ENCODE peak calls at places on chromosome 20, in nine cellular contexts. R is Panc1, A is cardiac muscle cell, S is GM06990, U is tibial artery, X is AG09319, N is HFF-Myc, K is DND-41, H is A549. W is an unnamed sample.
A peak's percentile ranks its signal among the peaks of the same experiment; 100 is the strongest.

GRCh38 chr20:50930139-50931047 is 844 bp downstream of the ADNP start:
- DNase-seq in X (no peak), K (peak; percentile 39), U (peak; percentile 69), A (peak; percentile 49), R (no peak), N (no peak), H (no peak), S (peak; percentile 47), W (no peak)

GRCh38 chr20:33262658-33263065 is 20.4 kb upstream of the BPIFB1 start:
- DNase-seq in U (peak; percentile 25), X (peak; percentile 7), H (no peak), A (peak; percentile 81), N (peak; percentile 22), S (no peak), R (peak; percentile 18), K (peak; percentile 11), W (no peak)

GRCh38 chr20:48706710-48707339 is 121.0 kb downstream of the PREX1 start:
- DNase-seq in N (no peak), H (no peak), K (no peak), S (no peak), X (no peak), A (no peak), R (no peak), U (peak; percentile 94), W (no peak)

GRCh38 chr20:25310268-25310920 is 62.5 kb downstream of the PYGB start:
- DNase-seq in R (peak; percentile 92), N (peak; percentile 87), K (peak; percentile 39), H (peak; percentile 97), X (peak; percentile 71), S (no peak), U (peak; percentile 72), A (peak; percentile 47), W (no peak)

GRCh38 chr20:63139369-63139768 is 76.6 kb downstream of the YTHDF1 start:
- DNase-seq in S (no peak), K (no peak), H (no peak), N (no peak), A (no peak), U (no peak), X (no peak), R (no peak), W (no peak)

GRCh38 chr20:38685853-38686473 is 38.3 kb upstream of the SLC32A1 start:
- DNase-seq in N (no peak), U (peak; percentile 46), H (peak; percentile 34), X (no peak), S (no peak), A (peak; percentile 83), R (no peak), K (peak; percentile 79), W (no peak)

GRCh38 chr20:62437430-62437829 is 10.1 kb upstream of the RBBP8NL start:
- DNase-seq in U (no peak), N (no peak), S (no peak), H (no peak), A (no peak), R (no peak), X (no peak), K (no peak), W (no peak)

GRCh38 chr20:54173653-54174451 is at the start of gene CYP24A1:
- DNase-seq in K (no peak), R (no peak), A (no peak), X (no peak), N (no peak), U (no peak), H (peak; percentile 97), S (no peak), W (no peak)

GRCh38 chr20:57612916-57613315 is 7.3 kb downstream of the ZBP1 start:
- DNase-seq in H (no peak), N (no peak), X (no peak), R (no peak), S (no peak), A (no peak), K (no peak), U (no peak), W (no peak)

DNA sequence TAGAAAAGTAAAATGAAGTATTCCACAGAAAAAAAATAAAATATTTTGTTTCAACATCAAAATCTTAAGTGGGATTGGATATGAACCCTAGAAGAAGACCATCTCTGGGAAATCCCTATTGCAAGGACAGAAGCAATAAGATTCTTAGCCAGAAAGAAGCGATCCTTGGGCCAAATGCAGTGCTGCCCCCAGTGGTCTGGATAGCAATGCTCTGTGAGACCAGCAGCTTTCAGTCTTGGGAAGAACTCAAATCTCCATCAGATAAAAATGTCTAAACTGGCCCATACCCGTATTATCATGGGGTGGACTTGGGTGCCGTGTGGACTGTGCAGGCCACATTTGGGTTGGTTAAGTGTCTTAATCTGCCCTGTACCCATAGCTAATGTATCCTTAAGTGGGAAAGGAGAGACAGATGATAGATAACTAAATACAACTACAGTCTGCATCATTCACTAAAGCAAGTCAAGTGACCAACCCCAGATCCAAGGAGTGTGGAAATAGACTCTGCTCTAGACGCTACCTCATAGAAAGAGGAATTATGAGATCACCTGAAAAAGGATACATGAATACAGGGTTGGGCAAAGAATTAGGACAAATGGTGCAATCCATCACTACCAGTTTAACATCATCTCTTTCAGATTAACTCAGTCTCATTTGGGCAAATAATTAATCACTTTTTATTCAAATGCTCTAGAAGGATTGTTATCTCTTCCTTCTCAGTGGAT is 38.9 kb upstream of the SNAP25 start:
- DNase-seq in S (no peak), K (no peak), N (no peak), R (no peak), X (no peak), H (peak; percentile 21), A (no peak), U (no peak), W (no peak)
- TF ChIP-seq CTCF in S (peak; percentile 53), K (peak; percentile 31), N (peak; percentile 62), R (peak; percentile 54), X (peak; percentile 25), H (peak; percentile 44), A (peak; percentile 59), U (no peak), W (no peak)

GRCh38 chr20:10434832-10435812 is at the start of gene SLX4IP:
- DNase-seq in X (peak; percentile 89), H (peak; percentile 90), R (peak; percentile 81), U (peak; percentile 95), N (peak; percentile 92), A (peak; percentile 96), S (peak; percentile 87), K (peak; percentile 96), W (peak; percentile 58)

GRCh38 chr20:10433014-10433622 is 904 bp downstream of the MKKS start:
- DNase-seq in R (no peak), X (no peak), N (no peak), S (no peak), H (no peak), A (no peak), K (no peak), U (no peak), W (no peak)

GRCh38 chr20:10432079-10432478 is 1.9 kb downstream of the MKKS start:
- DNase-seq in U (no peak), H (no peak), A (no peak), K (no peak), S (no peak), X (no peak), R (no peak), N (no peak), W (no peak)

GRCh38 chr20:10434467-10434831 is 427 bp upstream of the MKKS start:
- DNase-seq in N (peak; percentile 98), H (peak; percentile 96), X (peak; percentile 98), U (peak; percentile 98), R (peak; percentile 99), K (peak; percentile 96), S (peak; percentile 79), A (peak; percentile 97), W (peak; percentile 54)

DNA sequence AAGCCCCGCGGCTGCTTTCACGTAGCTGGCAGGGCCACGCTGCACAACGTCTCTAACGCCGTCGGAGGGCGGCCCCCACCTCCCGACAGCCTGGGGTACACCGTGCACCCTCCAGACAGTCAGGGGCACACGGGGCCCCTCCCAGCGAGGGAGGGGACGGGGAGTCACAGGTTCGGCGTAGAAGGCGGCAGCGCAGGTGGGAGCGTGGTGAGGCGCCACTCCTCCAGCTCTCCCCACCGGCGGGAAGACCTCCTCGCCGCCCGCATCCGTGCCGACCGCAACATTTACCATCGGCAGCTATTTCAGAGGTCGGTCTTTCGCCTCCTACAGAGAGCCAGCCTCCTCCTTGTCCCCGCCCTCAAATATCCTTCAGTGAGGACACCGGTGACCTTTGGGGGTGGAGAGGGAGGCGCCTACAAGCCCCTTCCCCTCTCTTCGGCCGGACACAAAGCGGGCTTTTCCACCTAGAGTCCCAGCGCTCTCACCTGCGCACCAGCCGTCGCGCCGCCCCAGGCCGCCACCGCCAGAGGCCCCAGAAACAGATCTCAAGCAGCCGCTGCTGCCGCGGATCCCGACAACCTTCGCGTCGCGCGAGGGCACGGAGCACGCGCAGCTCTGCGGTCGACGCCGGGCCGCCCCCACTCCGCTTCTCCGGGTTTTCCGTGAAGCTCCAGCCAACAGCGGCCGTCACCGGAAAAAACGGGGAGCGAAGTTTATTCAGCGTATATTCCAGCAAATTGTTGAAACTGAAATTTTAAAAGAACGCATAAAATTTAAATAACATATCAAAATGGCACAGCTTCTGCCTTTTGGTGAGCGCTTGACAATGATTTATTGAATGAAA is at the start of gene MKKS:
- DNase-seq in U (peak; percentile 93), H (peak; percentile 89), A (peak; percentile 94), S (peak; percentile 93), R (no peak), K (peak; percentile 93), X (peak; percentile 83), N (peak; percentile 66), W (peak; percentile 58)
- TF ChIP-seq CTCF in U (peak; percentile 7), H (no peak), A (no peak), S (no peak), R (no peak), K (peak; percentile 37), X (peak; percentile 15), N (no peak), W (no peak)

GRCh38 chr20:2708665-2709064 is 16.1 kb downstream of the EBF4 start:
- DNase-seq in U (no peak), R (no peak), S (no peak), N (no peak), X (no peak), H (no peak), K (no peak), A (no peak), W (no peak)

GRCh38 chr20:2709205-2709981 is 16.8 kb downstream of the EBF4 start:
- DNase-seq in X (no peak), K (no peak), U (no peak), S (no peak), H (no peak), R (no peak), A (no peak), N (no peak), W (no peak)

GRCh38 chr20:2707353-2708072 is 14.9 kb downstream of the EBF4 start:
- DNase-seq in U (no peak), K (no peak), N (no peak), X (no peak), H (no peak), R (no peak), A (no peak), S (no peak), W (no peak)

GRCh38 chr20:2708073-2708415 is 15.5 kb downstream of the EBF4 start:
- DNase-seq in S (no peak), N (no peak), X (no peak), K (no peak), H (no peak), U (no peak), A (peak; percentile 18), R (no peak), W (no peak)

GRCh38 chr20:2713285-2713684 is 20.7 kb downstream of the EBF4 start:
- DNase-seq in K (no peak), X (no peak), H (no peak), N (no peak), R (no peak), S (no peak), A (no peak), U (no peak), W (no peak)
- TF ChIP-seq CTCF in K (peak; percentile 56), X (peak; percentile 18), H (peak; percentile 60), N (peak; percentile 19), R (no peak), S (peak; percentile 48), A (peak; percentile 5), U (peak; percentile 15), W (no peak)

GRCh38 chr20:2476742-2477615 is 6.4 kb upstream of the SNRPB start:
- DNase-seq in K (no peak), N (no peak), R (no peak), X (no peak), H (no peak), A (no peak), S (no peak), U (no peak), W (no peak)
- TF ChIP-seq CTCF in K (peak; percentile 56), N (no peak), R (peak; percentile 26), X (no peak), H (peak; percentile 24), A (no peak), S (peak; percentile 27), U (no peak), W (no peak)

W was measured in omental fat pad.